ENCODE peak calls at places on chromosomes 5 and 9, in eight cellular contexts. Q, I, Y, K, R, D, C and B are unnamed samples.

GRCh38 chr5:147479949-147480348 is 29.9 kb downstream of the DPYSL3 start:
- DNase-seq in Q (no peak), I (no peak), Y (no peak), K (no peak), R (no peak), D (no peak), C (peak; percentile 71), B (no peak)

GRCh38 chr5:4896328-4896727 is 243.8 kb upstream of the ADAMTS16 start:
- DNase-seq in Q (no peak), I (no peak), Y (no peak), K (no peak), R (no peak), D (no peak), C (no peak), B (no peak)

GRCh38 chr5:141725909-141726308 is 43.9 kb upstream of the ARAP3 start:
- DNase-seq in Q (no peak), I (no peak), Y (no peak), K (peak; percentile 29), R (no peak), D (no peak), C (no peak), B (no peak)

GRCh38 chr9:34491596-34491995 is 31.2 kb downstream of the ENHO start:
- DNase-seq in Q (no peak), I (no peak), Y (no peak), K (no peak), R (no peak), D (no peak), C (no peak), B (no peak)

GRCh38 chr9:90002299-90003045 is 397.7 kb downstream of the GADD45G start:
- DNase-seq in Q (no peak), I (no peak), Y (no peak), K (no peak), R (peak; percentile 15), D (no peak), C (no peak), B (peak; percentile 32)

GRCh38 chr9:134189475-134190231 is 25.3 kb upstream of the RNU6ATAC start:
- DNase-seq in Q (no peak), I (no peak), Y (no peak), K (no peak), R (no peak), D (no peak), C (no peak), B (peak; percentile 59)

GRCh38 chr9:114288233-114289051 is 34.5 kb upstream of the ORM1 start:
- DNase-seq in Q (no peak), I (no peak), Y (no peak), K (peak; percentile 31), R (no peak), D (no peak), C (peak; percentile 39), B (no peak)

GRCh38 chr5:39760385-39761198 is 335.8 kb upstream of the DAB2 start:
- DNase-seq in Q (no peak), I (no peak), Y (no peak), K (peak; percentile 97), R (no peak), D (no peak), C (no peak), B (no peak)

GRCh38 chr5:42889311-42889933 is 77.7 kb upstream of the SELENOP start:
- DNase-seq in Q (peak; percentile 83), I (peak; percentile 47), Y (peak; percentile 92), K (peak; percentile 78), R (peak; percentile 50), D (peak; percentile 63), C (peak; percentile 82), B (peak; percentile 47)

GRCh38 chr5:885529-885928 is 7.1 kb downstream of the BRD9 start:
- DNase-seq in Q (no peak), I (no peak), Y (no peak), K (no peak), R (peak; percentile 97), D (no peak), C (no peak), B (no peak)

GRCh38 chr5:139676951-139677367 is 28.8 kb downstream of the CXXC5 start:
- DNase-seq in Q (no peak), I (no peak), Y (no peak), K (no peak), R (no peak), D (peak; percentile 93), C (no peak), B (peak; percentile 88)

GRCh38 chr9:128629136-128629535 is 27.5 kb downstream of the DYNC2I2 start:
- DNase-seq in Q (no peak), I (no peak), Y (no peak), K (no peak), R (no peak), D (no peak), C (no peak), B (no peak)

GRCh38 chr9:18437315-18438200 is 36.4 kb upstream of the ADAMTSL1 start:
- DNase-seq in Q (peak; percentile 48), I (no peak), Y (no peak), K (peak; percentile 36), R (no peak), D (no peak), C (peak; percentile 74), B (peak; percentile 3)

GRCh38 chr9:87535817-87536539 is 38.3 kb downstream of the DAPK1 start:
- DNase-seq in Q (no peak), I (no peak), Y (peak; percentile 32), K (no peak), R (no peak), D (no peak), C (no peak), B (no peak)

GRCh38 chr9:110767559-110768063 is 99.0 kb downstream of the MUSK start:
- DNase-seq in Q (no peak), I (no peak), Y (peak; percentile 58), K (peak; percentile 69), R (no peak), D (peak; percentile 5), C (no peak), B (no peak)

GRCh38 chr5:147522435-147522834 is 12.6 kb upstream of the DPYSL3 start:
- DNase-seq in Q (no peak), I (no peak), Y (no peak), K (no peak), R (no peak), D (no peak), C (peak; percentile 83), B (no peak)

GRCh38 chr9:69946800-69947437 is 96.7 kb upstream of the MAMDC2 start:
- DNase-seq in Q (no peak), I (no peak), Y (peak; percentile 76), K (peak; percentile 86), R (no peak), D (no peak), C (peak; percentile 82), B (no peak)

GRCh38 chr5:10632110-10632903 is 68.4 kb downstream of the ANKRD33B start:
- DNase-seq in Q (no peak), I (no peak), Y (no peak), K (peak; percentile 66), R (no peak), D (no peak), C (no peak), B (no peak)